ENCODE peak calls at places on chromosomes 4 and X, in four cellular contexts. N is astrocyte of the cerebellum, P is suprapubic skin, V is fibroblast of the aortic adventitia. A is an unnamed sample.

GRCh38 chr4:98359646-98360045 is 98.5 kb downstream of the RAP1GDS1 start:
- DNase-seq in N (no peak), P (no peak), V (no peak), A (no peak)

GRCh38 chr4:100071531-100071930 is 118.7 kb downstream of the DDIT4L start:
- DNase-seq in N (no peak), P (no peak), V (no peak), A (no peak)

GRCh38 chrX:49627030-49627777 is 28.4 kb downstream of the GAGE1 start:
- DNase-seq in N (no peak), P (no peak), V (no peak), A (no peak)

GRCh38 chrX:132023896-132024386 is 839 bp downstream of the STK26 start:
- DNase-seq in N (no peak), P (peak; percentile 54), V (no peak), A (no peak)

GRCh38 chr4:26490111-26490979 is at the start of gene CCKAR:
- DNase-seq in N (peak; percentile 24), P (no peak), V (no peak), A (no peak)

GRCh38 chr4:174260099-174260498 is 23.4 kb downstream of the FBXO8 start:
- DNase-seq in N (no peak), P (no peak), V (peak; percentile 94), A (peak; percentile 92)

GRCh38 chrX:11533211-11533651 is 132.5 kb downstream of the ARHGAP6 start:
- DNase-seq in N (peak; percentile 68), P (no peak), V (peak; percentile 91), A (peak; percentile 82)

GRCh38 chr4:108592674-108592986 is 27.7 kb upstream of the RPL34 start:
- DNase-seq in N (no peak), P (no peak), V (no peak), A (no peak)

GRCh38 chrX:136086521-136086920 is 60.8 kb upstream of the FHL1 start:
- DNase-seq in N (peak; percentile 24), P (no peak), V (no peak), A (peak; percentile 67)

GRCh38 chr4:73676881-73677323 is 56.7 kb upstream of the RASSF6 start:
- DNase-seq in N (peak; percentile 28), P (no peak), V (peak; percentile 37), A (peak; percentile 70)

GRCh38 chr4:86220137-86220536 is 139.7 kb downstream of the MAPK10 start:
- DNase-seq in N (no peak), P (no peak), V (peak; percentile 59), A (peak; percentile 49)

GRCh38 chr4:127782275-127783025 is at the start of gene HSPA4L:
- DNase-seq in N (no peak), P (peak; percentile 78), V (peak; percentile 59), A (peak; percentile 9)

GRCh38 chrX:13153796-13154195 is 109.4 kb upstream of the FAM9C start:
- DNase-seq in N (no peak), P (no peak), V (peak; percentile 69), A (peak; percentile 36)

GRCh38 chr4:16450031-16450430 is 223.8 kb upstream of the TAPT1 start:
- DNase-seq in N (no peak), P (no peak), V (no peak), A (no peak)

GRCh38 chrX:136271300-136271699 is 20.1 kb upstream of the MAP7D3 start:
- DNase-seq in N (no peak), P (no peak), V (no peak), A (no peak)

GRCh38 chr4:121449416-121449815 is 68.6 kb upstream of the QRFPR start:
- DNase-seq in N (no peak), P (no peak), V (no peak), A (no peak)

GRCh38 chr4:1683371-1683902 is 676 bp downstream of the FAM53A start:
- DNase-seq in N (peak; percentile 60), P (no peak), V (peak; percentile 88), A (peak; percentile 94)

GRCh38 chr4:1685604-1686150 is 1.6 kb upstream of the FAM53A start:
- DNase-seq in N (no peak), P (no peak), V (no peak), A (no peak)

GRCh38 chr4:1683903-1684755 is at the start of gene FAM53A:
- DNase-seq in N (peak; percentile 39), P (peak; percentile 94), V (peak; percentile 73), A (peak; percentile 87)

GRCh38 chr4:1686440-1687036 is 2.4 kb upstream of the FAM53A start:
- DNase-seq in N (no peak), P (no peak), V (no peak), A (no peak)

GRCh38 chr4:1684756-1685603 is 867 bp upstream of the FAM53A start:
- DNase-seq in N (no peak), P (peak; percentile 72), V (no peak), A (no peak)
- H3K4me3 ChIP-seq in N (peak overlapping the region; percentile 33), P (peak overlapping the region; percentile 76), V (peak overlapping the region; percentile 62), A (peak overlapping the region; percentile 64)

GRCh38 chrX:145821291-145821897 is 3.8 kb downstream of the SLITRK2 start:
- DNase-seq in N (no peak), P (peak; percentile 63), V (no peak), A (no peak)

GRCh38 chrX:145826466-145826865 is 8.8 kb downstream of the SLITRK2 start:
- DNase-seq in N (no peak), P (no peak), V (no peak), A (no peak)

GRCh38 chrX:145821898-145822567 is 4.4 kb downstream of the SLITRK2 start:
- DNase-seq in N (no peak), P (no peak), V (no peak), A (no peak)

GRCh38 chrX:145823132-145823531 is 5.5 kb downstream of the SLITRK2 start:
- DNase-seq in N (no peak), P (no peak), V (no peak), A (no peak)

DNA sequence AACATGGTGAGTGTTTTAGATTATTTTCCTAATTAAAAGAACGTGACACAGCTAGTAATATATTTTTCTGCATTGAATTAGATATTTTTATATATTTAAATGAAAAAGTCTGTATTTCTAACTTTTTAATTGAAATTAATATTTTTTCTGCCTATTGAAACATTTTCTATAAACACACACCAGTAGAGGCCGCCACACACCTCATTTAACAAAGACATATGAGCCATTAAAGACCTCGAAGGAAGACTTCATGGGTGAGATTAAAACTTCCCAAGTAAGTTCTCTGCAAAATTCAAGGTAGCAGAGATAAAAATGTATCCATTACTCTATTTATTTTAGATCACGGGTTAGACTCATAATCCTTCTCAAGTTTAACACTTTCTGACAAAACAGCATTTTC is 8.3 kb downstream of the SLITRK2 start:
- DNase-seq in N (no peak), P (no peak), V (no peak), A (peak; percentile 4)
- TF ChIP-seq CTCF in N (peak; percentile 13), P (no peak), V (no peak), A (no peak)

GRCh38 chrX:153726286-153727107 is 1.8 kb downstream of the ABCD1 start:
- DNase-seq in N (no peak), P (no peak), V (peak; percentile 38), A (peak; percentile 47)
- H3K4me3 ChIP-seq in N (peak overlapping the region; percentile 15), P (peak overlapping the region; percentile 73), V (peak overlapping the region; percentile 48), A (peak overlapping the region; percentile 14)

GRCh38 chrX:43961699-43962098 is 11.5 kb downstream of the NDP start:
- DNase-seq in N (no peak), P (no peak), V (no peak), A (no peak)
- TF ChIP-seq CTCF in N (no peak), P (no peak), V (no peak), A (peak; percentile 19)